ENCODE peak calls at places on chromosomes 1 and 21, in four cellular contexts. C, E, J and Y are unnamed samples.

GRCh38 chr1:235617808-235618207 is 31.8 kb downstream of the GNG4 start:
- DNase-seq in J (peak; percentile 78), C (no peak), E (peak; percentile 40), Y (no peak)

GRCh38 chr1:29270881-29271390 is 34.6 kb downstream of the PTPRU start:
- DNase-seq in E (no peak), J (no peak), C (no peak), Y (peak; percentile 9)

GRCh38 chr1:11923827-11924113 is 2.5 kb downstream of the KIAA2013 start:
- DNase-seq in J (no peak), E (no peak), C (no peak), Y (no peak)

GRCh38 chr1:161706483-161707347 is at the start of gene FCRLA:
- DNase-seq in E (peak; percentile 97), C (no peak), J (peak; percentile 98), Y (no peak)

GRCh38 chr21:26405071-26405470 is 168.0 kb downstream of the CYYR1 start:
- DNase-seq in C (no peak), J (peak; percentile 48), E (peak; percentile 8), Y (no peak)

GRCh38 chr1:41394918-41395598 is 33.8 kb downstream of the FOXO6 start:
- DNase-seq in C (no peak), E (peak; percentile 39), J (no peak), Y (peak; percentile 45)

GRCh38 chr1:74964508-74964907 is 169.7 kb upstream of the LHX8 start:
- DNase-seq in E (no peak), J (peak; percentile 8), C (no peak), Y (no peak)

GRCh38 chr1:219555031-219555667 is 57.8 kb downstream of the ZC3H11B start:
- DNase-seq in C (no peak), E (no peak), J (peak; percentile 79), Y (no peak)

GRCh38 chr1:3772027-3772714 is 378 bp upstream of the SMIM1 start:
- DNase-seq in J (peak; percentile 70), E (peak; percentile 80), C (peak; percentile 92), Y (peak; percentile 97)

GRCh38 chr1:54681396-54681795 is 34.3 kb upstream of the TTC4 start:
- DNase-seq in C (no peak), J (peak; percentile 59), E (peak; percentile 59), Y (no peak)

GRCh38 chr21:46323710-46324389 is at the start of the genes C21orf58 and PCNT:
- DNase-seq in E (peak; percentile 97), C (peak; percentile 98), J (peak; percentile 99), Y (peak; percentile 99)

GRCh38 chr1:192579319-192579738 is 3.8 kb downstream of the RGS1 start:
- DNase-seq in E (peak; percentile 80), J (peak; percentile 49), C (no peak), Y (no peak)

GRCh38 chr1:247043406-247043805 is 35.2 kb downstream of the ZNF670 start:
- DNase-seq in C (no peak), J (no peak), E (no peak), Y (no peak)

GRCh38 chr21:15127437-15127836 is 62.6 kb upstream of the NRIP1 start:
- DNase-seq in E (no peak), J (no peak), C (no peak), Y (no peak)

GRCh38 chr1:67214420-67215174 is 48.3 kb downstream of the IL23R start:
- DNase-seq in E (peak; percentile 39), C (no peak), J (peak; percentile 56), Y (no peak)

GRCh38 chr1:206770531-206771352 is at the start of gene IL19:
- DNase-seq in E (peak; percentile 57), C (peak; percentile 26), J (peak; percentile 72), Y (peak; percentile 64)

GRCh38 chr21:32916522-32917099 is 109.1 kb upstream of the OLIG2 start:
- DNase-seq in J (peak; percentile 9), E (no peak), C (no peak), Y (no peak)

GRCh38 chr1:21333824-21334213 is 43.6 kb upstream of the ECE1 start:
- DNase-seq in C (no peak), J (no peak), E (no peak), Y (no peak)

GRCh38 chr1:113453771-113454083 is 63.4 kb downstream of the MAGI3 start:
- DNase-seq in E (no peak), J (no peak), C (no peak), Y (no peak)

GRCh38 chr1:21240706-21241105 is 49.6 kb downstream of the ECE1 start:
- DNase-seq in C (no peak), J (no peak), E (no peak), Y (no peak)

GRCh38 chr1:166089804-166090203 is 77.0 kb downstream of the FAM78B start:
- DNase-seq in C (no peak), J (no peak), E (no peak), Y (no peak)

GRCh38 chr1:16250547-16251251 is 13.7 kb upstream of the CPLANE2 start:
- DNase-seq in J (peak; percentile 63), C (no peak), E (no peak), Y (no peak)

GRCh38 chr1:18950415-18951026 is 6.0 kb downstream of the IFFO2 start:
- DNase-seq in E (no peak), C (peak; percentile 69), J (peak; percentile 53), Y (peak; percentile 82)

GRCh38 chr1:177873238-177873637 is 96.6 kb downstream of the SEC16B start:
- DNase-seq in J (peak; percentile 89), C (no peak), E (peak; percentile 82), Y (no peak)

GRCh38 chr1:2805801-2806430 is 4.4 kb upstream of the TTC34 start:
- DNase-seq in J (no peak), C (no peak), E (no peak), Y (peak; percentile 27)

GRCh38 chr1:17831619-17832018 is 76.5 kb downstream of the ACTL8 start:
- DNase-seq in C (no peak), E (peak; percentile 47), J (peak; percentile 68), Y (no peak)

GRCh38 chr1:14507227-14507626 is 91.3 kb upstream of the KAZN start:
- DNase-seq in C (no peak), J (no peak), E (no peak), Y (no peak)

GRCh38 chr1:172005856-172006255 is 164.6 kb downstream of the DNM3 start:
- DNase-seq in E (peak; percentile 36), C (no peak), J (peak; percentile 48), Y (no peak)

GRCh38 chr1:219875860-219876259 is 52.5 kb downstream of the SLC30A10 start:
- DNase-seq in J (no peak), C (no peak), E (no peak), Y (no peak)

GRCh38 chr1:168623003-168623828 is 46.8 kb downstream of the XCL1 start:
- DNase-seq in E (peak; percentile 92), J (peak; percentile 96), C (no peak), Y (no peak)

GRCh38 chr1:152227310-152227928 is 3.4 kb upstream of the HRNR start:
- DNase-seq in C (no peak), J (peak; percentile 63), E (no peak), Y (no peak)

GRCh38 chr1:239987103-239987745 is 104.5 kb upstream of the FMN2 start:
- DNase-seq in C (no peak), J (peak; percentile 72), E (peak; percentile 45), Y (no peak)

DNA sequence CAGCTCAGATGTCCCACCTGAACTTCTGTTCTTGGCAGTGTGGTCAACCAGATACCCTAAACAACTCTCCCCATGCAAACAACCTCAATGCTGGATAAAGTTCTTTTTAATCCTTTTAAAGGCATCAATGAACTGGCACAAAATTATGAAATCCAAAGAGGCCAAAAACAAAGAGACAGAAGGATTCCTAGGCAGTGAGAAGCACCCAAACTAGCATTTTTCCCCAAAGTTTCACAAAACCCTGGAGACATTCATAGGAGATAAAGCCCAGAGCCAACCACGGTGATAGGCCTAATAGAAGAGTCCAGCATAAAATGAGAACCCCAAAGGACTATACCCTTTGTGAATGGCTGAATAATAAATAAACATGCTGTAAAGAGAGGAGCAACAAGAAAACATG is 50.7 kb downstream of the MATN1 start:
- DNase-seq in C (no peak), E (no peak), J (peak; percentile 73), Y (no peak)
- H3K4me3 ChIP-seq in C (no peak overlapping the region), E (no peak overlapping the region), J (no peak overlapping the region), Y (no peak overlapping the region)

GRCh38 chr1:151175910-151176309 is at the start of gene TMOD4:
- DNase-seq in J (peak; percentile 54), C (no peak), E (peak; percentile 19), Y (no peak)

GRCh38 chr1:151167116-151167515 is 1.2 kb downstream of the SCNM1 start:
- DNase-seq in J (no peak), C (no peak), E (no peak), Y (no peak)

GRCh38 chr1:151166506-151166956 is 587 bp downstream of the SCNM1 start:
- DNase-seq in C (no peak), J (peak; percentile 90), E (peak; percentile 88), Y (peak; percentile 72)

GRCh38 chr1:151175036-151175741 is 592 bp downstream of the TMOD4 start:
- DNase-seq in J (peak; percentile 7), C (peak; percentile 40), E (no peak), Y (no peak)

GRCh38 chr1:151171190-151171589 is 4.6 kb downstream of the TMOD4 start:
- DNase-seq in C (no peak), J (no peak), E (no peak), Y (no peak)
- H3K36me3 ChIP-seq in C (peaks cover 61% of the 10 kb centered on the region), J (peaks cover 13% of the 10 kb centered on the region), E (peaks cover 65% of the 10 kb centered on the region), Y (peaks cover under 1% of the 10 kb centered on the region)

GRCh38 chr1:212290608-212291007 is 5.4 kb downstream of the PPP2R5A start:
- DNase-seq in E (no peak), C (no peak), J (peak; percentile 39), Y (no peak)
- H3K27ac ChIP-seq in E (no peak overlapping the region), C (peak overlapping the region; percentile 42), J (no peak overlapping the region), Y (no peak overlapping the region)

GRCh38 chr21:16211339-16212303 is 481.8 kb downstream of the USP25 start:
- DNase-seq in C (no peak), J (peak; percentile 21), E (peak; percentile 68), Y (no peak)
- H3K4me3 ChIP-seq in C (peak overlapping the region; percentile 21), J (peak overlapping the region; percentile 44), E (peak overlapping the region; percentile 47), Y (peak overlapping the region; percentile 4)

GRCh38 chr21:37489553-37489952 is 123.0 kb downstream of the DYRK1A start:
- DNase-seq in C (no peak), E (no peak), J (no peak), Y (no peak)

GRCh38 chr21:37484535-37485474 is 118.2 kb downstream of the DYRK1A start:
- DNase-seq in E (no peak), J (no peak), C (no peak), Y (no peak)

GRCh38 chr21:37490084-37490483 is 123.5 kb downstream of the DYRK1A start:
- DNase-seq in J (no peak), E (no peak), C (no peak), Y (no peak)
- H3K36me3 ChIP-seq in J (peaks cover 44% of the 10 kb centered on the region), E (peaks cover 81% of the 10 kb centered on the region), C (peaks cover 38% of the 10 kb centered on the region), Y (peaks cover 59% of the 10 kb centered on the region)

GRCh38 chr1:9449976-9450696 is 89.1 kb upstream of the SLC25A33 start:
- DNase-seq in J (no peak), E (no peak), C (no peak), Y (no peak)
- H3K27ac ChIP-seq in J (no peak overlapping the region), E (no peak overlapping the region), C (peak overlapping the region; percentile 71), Y (peak overlapping the region; percentile 79)

GRCh38 chr1:155989242-155989991 is 11.1 kb upstream of the ARHGEF2 start:
- DNase-seq in E (peak; percentile 66), C (peak; percentile 70), J (peak; percentile 81), Y (peak; percentile 90)
- H3K4me3 ChIP-seq in E (peak overlapping the region; percentile 71), C (peak overlapping the region; percentile 55), J (peak overlapping the region; percentile 73), Y (peak overlapping the region; percentile 48)